ENCODE peak calls at places on chromosome 21, in nine cellular contexts. One of them, this sample, is unnamed.

GRCh38 chr21:35303085-35303484 is 254.0 kb upstream of the RUNX1 start:
- DNase-seq in breast epithelium: no peak
- DNase-seq in lower lobe of right lung: no peak
- DNase-seq in stimulated activated CD8-positive, alpha-beta memory T cell treated with anti-CD3 and anti-CD28 coated beads, Interleukin-7, amount 100 ng/mL, for 48 hours: no peak
- DNase-seq in activated CD8-positive, alpha-beta memory T cell treated with anti-CD3 and anti-CD28 coated beads for 1 hour: no peak
- DNase-seq in MCF 10A: peak; percentile 92
- DNase-seq in CD8-positive, alpha-beta memory T cell: no peak
- DNase-seq in NCI-H226: peak; percentile 95
- DNase-seq in fibroblast of lung: peak; percentile 95
- DNase-seq in this sample: no peak

GRCh38 chr21:15141236-15141970 is 76.6 kb upstream of the NRIP1 start:
- DNase-seq in breast epithelium: no peak
- DNase-seq in lower lobe of right lung: peak; percentile 62
- DNase-seq in stimulated activated CD8-positive, alpha-beta memory T cell treated with anti-CD3 and anti-CD28 coated beads, Interleukin-7, amount 100 ng/mL, for 48 hours: no peak
- DNase-seq in activated CD8-positive, alpha-beta memory T cell treated with anti-CD3 and anti-CD28 coated beads for 1 hour: no peak
- DNase-seq in MCF 10A: no peak
- DNase-seq in CD8-positive, alpha-beta memory T cell: no peak
- DNase-seq in NCI-H226: no peak
- DNase-seq in fibroblast of lung: no peak
- DNase-seq in this sample: no peak

GRCh38 chr21:44984792-44985440 is 45.1 kb downstream of the SLX9 start:
- DNase-seq in breast epithelium: no peak
- DNase-seq in lower lobe of right lung: peak; percentile 42
- DNase-seq in stimulated activated CD8-positive, alpha-beta memory T cell treated with anti-CD3 and anti-CD28 coated beads, Interleukin-7, amount 100 ng/mL, for 48 hours: no peak
- DNase-seq in activated CD8-positive, alpha-beta memory T cell treated with anti-CD3 and anti-CD28 coated beads for 1 hour: no peak
- DNase-seq in MCF 10A: no peak
- DNase-seq in CD8-positive, alpha-beta memory T cell: no peak
- DNase-seq in NCI-H226: no peak
- DNase-seq in fibroblast of lung: no peak
- DNase-seq in this sample: no peak

GRCh38 chr21:43369124-43369523 is 57.8 kb downstream of the SIK1 start:
- DNase-seq in breast epithelium: no peak
- DNase-seq in lower lobe of right lung: no peak
- DNase-seq in stimulated activated CD8-positive, alpha-beta memory T cell treated with anti-CD3 and anti-CD28 coated beads, Interleukin-7, amount 100 ng/mL, for 48 hours: no peak
- DNase-seq in activated CD8-positive, alpha-beta memory T cell treated with anti-CD3 and anti-CD28 coated beads for 1 hour: no peak
- DNase-seq in MCF 10A: peak; percentile 55
- DNase-seq in CD8-positive, alpha-beta memory T cell: no peak
- DNase-seq in NCI-H226: no peak
- DNase-seq in fibroblast of lung: peak; percentile 43
- DNase-seq in this sample: no peak

GRCh38 chr21:41897047-41897669 is 18.0 kb upstream of the PRDM15 start:
- DNase-seq in breast epithelium: no peak
- DNase-seq in lower lobe of right lung: no peak
- DNase-seq in stimulated activated CD8-positive, alpha-beta memory T cell treated with anti-CD3 and anti-CD28 coated beads, Interleukin-7, amount 100 ng/mL, for 48 hours: no peak
- DNase-seq in activated CD8-positive, alpha-beta memory T cell treated with anti-CD3 and anti-CD28 coated beads for 1 hour: no peak
- DNase-seq in MCF 10A: no peak
- DNase-seq in CD8-positive, alpha-beta memory T cell: no peak
- DNase-seq in NCI-H226: no peak
- DNase-seq in fibroblast of lung: no peak
- DNase-seq in this sample: no peak

GRCh38 chr21:41766883-41767605 is at the start of gene RIPK4:
- DNase-seq in breast epithelium: peak; percentile 91
- DNase-seq in lower lobe of right lung: peak; percentile 82
- DNase-seq in stimulated activated CD8-positive, alpha-beta memory T cell treated with anti-CD3 and anti-CD28 coated beads, Interleukin-7, amount 100 ng/mL, for 48 hours: peak; percentile 31
- DNase-seq in activated CD8-positive, alpha-beta memory T cell treated with anti-CD3 and anti-CD28 coated beads for 1 hour: peak; percentile 7
- DNase-seq in MCF 10A: peak; percentile 87
- DNase-seq in CD8-positive, alpha-beta memory T cell: peak; percentile 52
- DNase-seq in NCI-H226: no peak
- DNase-seq in fibroblast of lung: peak; percentile 36
- DNase-seq in this sample: no peak

GRCh38 chr21:41418393-41418792 is 7.6 kb upstream of the MX1 start:
- DNase-seq in breast epithelium: no peak
- DNase-seq in lower lobe of right lung: no peak
- DNase-seq in stimulated activated CD8-positive, alpha-beta memory T cell treated with anti-CD3 and anti-CD28 coated beads, Interleukin-7, amount 100 ng/mL, for 48 hours: no peak
- DNase-seq in activated CD8-positive, alpha-beta memory T cell treated with anti-CD3 and anti-CD28 coated beads for 1 hour: no peak
- DNase-seq in MCF 10A: no peak
- DNase-seq in CD8-positive, alpha-beta memory T cell: no peak
- DNase-seq in NCI-H226: no peak
- DNase-seq in fibroblast of lung: no peak
- DNase-seq in this sample: no peak

GRCh38 chr21:46020581-46020980 is 39.0 kb downstream of the COL6A1 start:
- DNase-seq in breast epithelium: no peak
- DNase-seq in lower lobe of right lung: no peak
- DNase-seq in stimulated activated CD8-positive, alpha-beta memory T cell treated with anti-CD3 and anti-CD28 coated beads, Interleukin-7, amount 100 ng/mL, for 48 hours: no peak
- DNase-seq in activated CD8-positive, alpha-beta memory T cell treated with anti-CD3 and anti-CD28 coated beads for 1 hour: no peak
- DNase-seq in MCF 10A: no peak
- DNase-seq in CD8-positive, alpha-beta memory T cell: no peak
- DNase-seq in NCI-H226: no peak
- DNase-seq in fibroblast of lung: no peak
- DNase-seq in this sample: no peak

GRCh38 chr21:37862536-37862935 is 53.7 kb downstream of the KCNJ6 start:
- DNase-seq in breast epithelium: no peak
- DNase-seq in lower lobe of right lung: no peak
- DNase-seq in stimulated activated CD8-positive, alpha-beta memory T cell treated with anti-CD3 and anti-CD28 coated beads, Interleukin-7, amount 100 ng/mL, for 48 hours: no peak
- DNase-seq in activated CD8-positive, alpha-beta memory T cell treated with anti-CD3 and anti-CD28 coated beads for 1 hour: no peak
- DNase-seq in MCF 10A: peak; percentile 25
- DNase-seq in CD8-positive, alpha-beta memory T cell: no peak
- DNase-seq in NCI-H226: no peak
- DNase-seq in fibroblast of lung: peak; percentile 45
- DNase-seq in this sample: no peak

GRCh38 chr21:29394051-29394450 is 95.3 kb downstream of the BACH1 start:
- DNase-seq in breast epithelium: no peak
- DNase-seq in lower lobe of right lung: no peak
- DNase-seq in stimulated activated CD8-positive, alpha-beta memory T cell treated with anti-CD3 and anti-CD28 coated beads, Interleukin-7, amount 100 ng/mL, for 48 hours: no peak
- DNase-seq in activated CD8-positive, alpha-beta memory T cell treated with anti-CD3 and anti-CD28 coated beads for 1 hour: no peak
- DNase-seq in MCF 10A: no peak
- DNase-seq in CD8-positive, alpha-beta memory T cell: no peak
- DNase-seq in NCI-H226: no peak
- DNase-seq in fibroblast of lung: no peak
- DNase-seq in this sample: no peak

GRCh38 chr21:34112316-34113033 is 39.1 kb downstream of the MRPS6 start:
- DNase-seq in breast epithelium: no peak
- DNase-seq in lower lobe of right lung: no peak
- DNase-seq in stimulated activated CD8-positive, alpha-beta memory T cell treated with anti-CD3 and anti-CD28 coated beads, Interleukin-7, amount 100 ng/mL, for 48 hours: no peak
- DNase-seq in activated CD8-positive, alpha-beta memory T cell treated with anti-CD3 and anti-CD28 coated beads for 1 hour: no peak
- DNase-seq in MCF 10A: no peak
- DNase-seq in CD8-positive, alpha-beta memory T cell: no peak
- DNase-seq in NCI-H226: no peak
- DNase-seq in fibroblast of lung: peak; percentile 55
- DNase-seq in this sample: no peak

GRCh38 chr21:46500224-46500861 is 41.7 kb downstream of the DIP2A start:
- DNase-seq in breast epithelium: no peak
- DNase-seq in lower lobe of right lung: no peak
- DNase-seq in stimulated activated CD8-positive, alpha-beta memory T cell treated with anti-CD3 and anti-CD28 coated beads, Interleukin-7, amount 100 ng/mL, for 48 hours: no peak
- DNase-seq in activated CD8-positive, alpha-beta memory T cell treated with anti-CD3 and anti-CD28 coated beads for 1 hour: no peak
- DNase-seq in MCF 10A: peak; percentile 30
- DNase-seq in CD8-positive, alpha-beta memory T cell: peak; percentile 5
- DNase-seq in NCI-H226: no peak
- DNase-seq in fibroblast of lung: peak; percentile 44
- DNase-seq in this sample: no peak

GRCh38 chr21:45054927-45055612 is 19.3 kb upstream of the ADARB1 start:
- DNase-seq in breast epithelium: peak; percentile 53
- DNase-seq in lower lobe of right lung: no peak
- DNase-seq in stimulated activated CD8-positive, alpha-beta memory T cell treated with anti-CD3 and anti-CD28 coated beads, Interleukin-7, amount 100 ng/mL, for 48 hours: no peak
- DNase-seq in activated CD8-positive, alpha-beta memory T cell treated with anti-CD3 and anti-CD28 coated beads for 1 hour: no peak
- DNase-seq in MCF 10A: no peak
- DNase-seq in CD8-positive, alpha-beta memory T cell: no peak
- DNase-seq in NCI-H226: no peak
- DNase-seq in fibroblast of lung: no peak
- DNase-seq in this sample: no peak

GRCh38 chr21:45078877-45079281 is 4.5 kb downstream of the ADARB1 start:
- DNase-seq in breast epithelium: no peak
- DNase-seq in lower lobe of right lung: no peak
- DNase-seq in stimulated activated CD8-positive, alpha-beta memory T cell treated with anti-CD3 and anti-CD28 coated beads, Interleukin-7, amount 100 ng/mL, for 48 hours: no peak
- DNase-seq in activated CD8-positive, alpha-beta memory T cell treated with anti-CD3 and anti-CD28 coated beads for 1 hour: peak; percentile 45
- DNase-seq in MCF 10A: peak; percentile 82
- DNase-seq in CD8-positive, alpha-beta memory T cell: peak; percentile 83
- DNase-seq in NCI-H226: peak; percentile 88
- DNase-seq in fibroblast of lung: peak; percentile 78
- DNase-seq in this sample: no peak

GRCh38 chr21:27423073-27423472 is 456.2 kb upstream of the ADAMTS5 start:
- DNase-seq in breast epithelium: no peak
- DNase-seq in lower lobe of right lung: no peak
- DNase-seq in stimulated activated CD8-positive, alpha-beta memory T cell treated with anti-CD3 and anti-CD28 coated beads, Interleukin-7, amount 100 ng/mL, for 48 hours: no peak
- DNase-seq in activated CD8-positive, alpha-beta memory T cell treated with anti-CD3 and anti-CD28 coated beads for 1 hour: no peak
- DNase-seq in MCF 10A: peak; percentile 68
- DNase-seq in CD8-positive, alpha-beta memory T cell: no peak
- DNase-seq in NCI-H226: peak; percentile 96
- DNase-seq in fibroblast of lung: peak; percentile 84
- DNase-seq in this sample: no peak

GRCh38 chr21:27104749-27105439 is 138.0 kb upstream of the ADAMTS5 start:
- DNase-seq in breast epithelium: no peak
- DNase-seq in lower lobe of right lung: no peak
- DNase-seq in stimulated activated CD8-positive, alpha-beta memory T cell treated with anti-CD3 and anti-CD28 coated beads, Interleukin-7, amount 100 ng/mL, for 48 hours: no peak
- DNase-seq in activated CD8-positive, alpha-beta memory T cell treated with anti-CD3 and anti-CD28 coated beads for 1 hour: no peak
- DNase-seq in MCF 10A: peak; percentile 15
- DNase-seq in CD8-positive, alpha-beta memory T cell: no peak
- DNase-seq in NCI-H226: no peak
- DNase-seq in fibroblast of lung: no peak
- DNase-seq in this sample: no peak

GRCh38 chr21:43305336-43305665 is 121.6 kb downstream of the SIK1 start:
- DNase-seq in breast epithelium: no peak
- DNase-seq in lower lobe of right lung: no peak
- DNase-seq in stimulated activated CD8-positive, alpha-beta memory T cell treated with anti-CD3 and anti-CD28 coated beads, Interleukin-7, amount 100 ng/mL, for 48 hours: no peak
- DNase-seq in activated CD8-positive, alpha-beta memory T cell treated with anti-CD3 and anti-CD28 coated beads for 1 hour: no peak
- DNase-seq in MCF 10A: no peak
- DNase-seq in CD8-positive, alpha-beta memory T cell: no peak
- DNase-seq in NCI-H226: no peak
- DNase-seq in fibroblast of lung: no peak
- DNase-seq in this sample: no peak

GRCh38 chr21:32753818-32754610 is 17.5 kb downstream of the PAXBP1 start:
- DNase-seq in breast epithelium: no peak
- DNase-seq in lower lobe of right lung: no peak
- DNase-seq in stimulated activated CD8-positive, alpha-beta memory T cell treated with anti-CD3 and anti-CD28 coated beads, Interleukin-7, amount 100 ng/mL, for 48 hours: no peak
- DNase-seq in activated CD8-positive, alpha-beta memory T cell treated with anti-CD3 and anti-CD28 coated beads for 1 hour: no peak
- DNase-seq in MCF 10A: peak; percentile 8
- DNase-seq in CD8-positive, alpha-beta memory T cell: no peak
- DNase-seq in NCI-H226: no peak
- DNase-seq in fibroblast of lung: no peak
- DNase-seq in this sample: no peak

This sample was measured in esophagus squamous epithelium.